ENCODE peak calls at places on chromosomes 3 and 15, in nine cellular contexts. L, C, T, V, F, A, H, O and Y are unnamed samples.

GRCh38 chr3:157767602-157768001 is 264.4 kb upstream of the VEPH1 start:
- DNase-seq in T (no peak), L (no peak), F (no peak), H (no peak), O (no peak), V (no peak), C (no peak), A (no peak), Y (peak; percentile 19)

GRCh38 chr3:168071535-168071934 is 24.2 kb downstream of the GOLIM4 start:
- DNase-seq in V (no peak), H (no peak), A (no peak), L (no peak), F (peak; percentile 81), C (no peak), T (peak; percentile 80), O (no peak), Y (peak; percentile 91)

GRCh38 chr3:50592568-50592967 is 19.0 kb downstream of the CISH start:
- DNase-seq in L (no peak), F (no peak), O (no peak), T (no peak), C (no peak), H (no peak), A (no peak), V (no peak), Y (no peak)

GRCh38 chr3:177622520-177622919 is 425.2 kb upstream of the TBL1XR1 start:
- DNase-seq in T (no peak), C (peak; percentile 72), A (no peak), L (no peak), F (no peak), O (no peak), H (no peak), V (no peak), Y (no peak)

GRCh38 chr3:151315846-151316245 is 774 bp downstream of the GPR87 start:
- DNase-seq in T (no peak), L (no peak), H (no peak), A (no peak), V (no peak), F (peak; percentile 11), O (no peak), C (no peak), Y (no peak)

GRCh38 chr3:2360815-2361214 is 262.1 kb downstream of the CNTN4 start:
- DNase-seq in H (no peak), V (no peak), A (no peak), F (no peak), L (no peak), C (no peak), T (no peak), O (no peak), Y (no peak)

GRCh38 chr3:189394599-189395121 is 222.9 kb downstream of the TPRG1 start:
- DNase-seq in F (no peak), T (no peak), L (peak; percentile 24), A (no peak), H (no peak), O (no peak), C (no peak), V (peak; percentile 79), Y (no peak)

GRCh38 chr3:42051384-42052131 is 39.6 kb upstream of the TRAK1 start:
- DNase-seq in F (peak; percentile 43), V (no peak), A (no peak), L (no peak), H (no peak), C (no peak), O (no peak), T (no peak), Y (no peak)

GRCh38 chr3:126903521-126903920 is 79.4 kb upstream of the PLXNA1 start:
- DNase-seq in A (no peak), V (no peak), C (no peak), L (no peak), H (no peak), T (no peak), O (no peak), F (no peak), Y (no peak)

GRCh38 chr3:11434017-11434526 is 161.9 kb downstream of the ATG7 start:
- DNase-seq in T (peak; percentile 66), F (peak; percentile 37), O (no peak), L (no peak), H (no peak), V (no peak), A (peak; percentile 73), C (peak; percentile 58), Y (peak; percentile 59)

GRCh38 chr15:34620814-34621213 is 37.4 kb upstream of the GOLGA8B start:
- DNase-seq in T (no peak), C (peak; percentile 64), A (no peak), V (no peak), L (no peak), F (no peak), O (no peak), H (no peak), Y (no peak)

GRCh38 chr3:131147534-131147933 is 120.9 kb downstream of the NEK11 start:
- DNase-seq in V (no peak), A (no peak), F (no peak), T (no peak), H (no peak), L (no peak), C (no peak), O (no peak), Y (no peak)

GRCh38 chr3:50480471-50480870 is 23.0 kb downstream of the CACNA2D2 start:
- DNase-seq in L (no peak), F (no peak), O (no peak), C (no peak), A (no peak), T (no peak), V (no peak), H (no peak), Y (no peak)

GRCh38 chr15:35522061-35522460 is 23.9 kb downstream of the DPH6 start:
- DNase-seq in C (no peak), O (no peak), F (no peak), V (no peak), H (no peak), A (no peak), L (no peak), T (peak; percentile 14), Y (no peak)

GRCh38 chr3:45923755-45924154 is 19.5 kb upstream of the CXCR6 start:
- DNase-seq in L (no peak), V (no peak), H (no peak), A (no peak), C (no peak), O (no peak), F (peak; percentile 83), T (peak; percentile 22), Y (peak; percentile 35)

GRCh38 chr3:163561151-163561550 is 1517.1 kb downstream of the SI start:
- DNase-seq in H (no peak), C (no peak), A (no peak), V (no peak), T (no peak), O (no peak), L (no peak), F (no peak), Y (no peak)

GRCh38 chr3:111998661-111999641 is at the start of gene TAGLN3:
- DNase-seq in F (peak; percentile 60), O (no peak), L (peak; percentile 81), A (no peak), C (no peak), T (no peak), H (peak; percentile 73), V (peak; percentile 10), Y (peak; percentile 38)

GRCh38 chr15:69748700-69749099 is 296.1 kb downstream of the RPLP1 start:
- DNase-seq in F (no peak), V (no peak), A (no peak), T (no peak), O (no peak), L (no peak), C (no peak), H (no peak), Y (no peak)

GRCh38 chr3:133851266-133851906 is 44.3 kb downstream of the RAB6B start:
- DNase-seq in C (no peak), L (no peak), V (peak; percentile 61), T (no peak), H (no peak), A (peak; percentile 4), F (no peak), O (no peak), Y (no peak)

GRCh38 chr3:63349583-63350177 is 71.6 kb downstream of the SYNPR start:
- DNase-seq in V (peak; percentile 64), L (no peak), A (no peak), T (peak; percentile 64), F (peak; percentile 63), H (peak; percentile 54), O (peak; percentile 6), C (peak; percentile 32), Y (peak; percentile 72)

GRCh38 chr3:192816274-192816853 is 89.0 kb upstream of the FGF12 start:
- DNase-seq in V (peak; percentile 62), O (no peak), F (peak; percentile 66), T (peak; percentile 39), H (peak; percentile 20), L (no peak), C (peak; percentile 40), A (no peak), Y (peak; percentile 74)

GRCh38 chr3:124577494-124578167 is 152.6 kb upstream of the UMPS start:
- DNase-seq in O (no peak), A (no peak), L (no peak), T (no peak), C (no peak), F (no peak), V (no peak), H (no peak), Y (no peak)

GRCh38 chr15:92155941-92156340 is 237.7 kb upstream of the ST8SIA2 start:
- DNase-seq in V (no peak), C (no peak), A (no peak), L (no peak), F (no peak), T (no peak), O (no peak), H (no peak), Y (no peak)

GRCh38 chr3:58683001-58683845 is 16.6 kb upstream of the FAM3D start:
- DNase-seq in T (peak; percentile 73), V (peak; percentile 75), F (peak; percentile 92), L (no peak), C (no peak), A (no peak), O (no peak), H (no peak), Y (peak; percentile 66)